ENCODE peak calls at places on chromosome 18, in nine cellular contexts. H is GOT3; D is stimulated activated CD4-positive, alpha-beta T cell treated with anti-CD3 and anti-CD28 coated beads, Interleukin-15, amount 100 ng/mL, for 24 hours; J is NCI-H1417; M is H54; Q is gastrocnemius medialis; W is posterior vena cava; G is left cardiac atrium; P is NCI-H2081. N is an unnamed sample.

GRCh38 chr18:58882681-58883080 is 18.0 kb downstream of the ZNF532 start:
- DNase-seq in W (no peak), H (no peak), M (no peak), D (no peak), Q (no peak), J (no peak), P (no peak), G (no peak), N (no peak)

GRCh38 chr18:57353137-57353939 is 981 bp downstream of the ST8SIA3 start:
- DNase-seq in P (peak; percentile 86), G (no peak), H (no peak), M (no peak), J (peak; percentile 97), Q (no peak), W (no peak), D (no peak), N (no peak)

GRCh38 chr18:47775961-47776360 is 154.5 kb downstream of the SMAD2 start:
- DNase-seq in W (no peak), H (no peak), M (no peak), D (no peak), Q (no peak), P (no peak), G (no peak), J (no peak), N (no peak)

GRCh38 chr18:6111726-6112125 is 216.4 kb upstream of the TMEM200C start:
- DNase-seq in G (no peak), M (no peak), W (no peak), H (no peak), Q (no peak), D (no peak), P (no peak), J (no peak), N (no peak)

GRCh38 chr18:27785815-27786537 is 391.0 kb downstream of the CDH2 start:
- DNase-seq in Q (no peak), D (no peak), M (no peak), G (no peak), W (peak; percentile 50), P (peak; percentile 80), J (peak; percentile 95), H (no peak), N (no peak)

GRCh38 chr18:76445741-76446232 is 49.3 kb downstream of the ZNF516 start:
- DNase-seq in P (no peak), J (no peak), G (no peak), W (peak; percentile 63), M (peak; percentile 7), Q (peak; percentile 23), H (no peak), D (no peak), N (no peak)

GRCh38 chr18:10377956-10378355 is 76.5 kb upstream of the APCDD1 start:
- DNase-seq in J (no peak), Q (no peak), G (no peak), P (no peak), W (no peak), M (no peak), H (no peak), D (no peak), N (no peak)

GRCh38 chr18:35376393-35376741 is 770 bp downstream of the ZNF396 start:
- DNase-seq in D (peak; percentile 32), Q (no peak), W (peak; percentile 85), J (peak; percentile 79), M (no peak), P (peak; percentile 5), H (no peak), G (peak; percentile 39), N (no peak)

GRCh38 chr18:75341267-75341666 is 86.2 kb downstream of the SMIM21 start:
- DNase-seq in H (no peak), D (no peak), J (no peak), P (no peak), M (no peak), W (no peak), G (no peak), Q (no peak), N (no peak)

GRCh38 chr18:23876496-23876895 is 138.1 kb upstream of the TTC39C start:
- DNase-seq in P (no peak), M (no peak), J (no peak), H (no peak), G (no peak), W (no peak), D (no peak), Q (no peak), N (no peak)

GRCh38 chr18:62957885-62958472 is 242.6 kb downstream of the PHLPP1 start:
- DNase-seq in G (peak; percentile 36), J (peak; percentile 67), D (peak; percentile 60), W (no peak), P (peak; percentile 56), H (no peak), M (no peak), Q (no peak), N (peak; percentile 35)

GRCh38 chr18:48893559-48894265 is 57.1 kb downstream of the SMAD7 start:
- DNase-seq in M (no peak), W (peak; percentile 70), H (no peak), Q (no peak), J (peak; percentile 21), D (no peak), P (no peak), G (peak; percentile 19), N (no peak)

GRCh38 chr18:59140287-59140885 is 702 bp downstream of the SEC11C start:
- DNase-seq in D (no peak), P (peak; percentile 54), G (no peak), H (no peak), Q (no peak), M (peak; percentile 12), J (peak; percentile 89), W (no peak), N (no peak)

GRCh38 chr18:24657461-24657860 is 197.0 kb downstream of the HRH4 start:
- DNase-seq in H (no peak), J (no peak), G (no peak), Q (no peak), D (no peak), M (no peak), P (no peak), W (no peak), N (no peak)

GRCh38 chr18:69840445-69840844 is 107.2 kb downstream of the CD226 start:
- DNase-seq in D (no peak), W (no peak), H (no peak), J (no peak), G (no peak), Q (no peak), M (no peak), P (no peak), N (no peak)

N was measured in natural killer cell.